ENCODE peak calls at places on chromosomes 4 and X, in seven cellular contexts. One of them, this sample, is unnamed. For H3K4me1 and H3K9me3, the result is how much of the 10 kb centered on the place peaks cover.

GRCh38 chrX:150692837-150693781 is at the start of gene MTMR1:
- DNase-seq in PC-3: peak
- DNase-seq in BE2C: peak
- DNase-seq in endodermal cell: peak
- DNase-seq in IMR-90: no peak
- DNase-seq in CD8-positive, alpha-beta memory T cell: peak
- DNase-seq in tibial nerve: no peak
- DNase-seq in this sample: peak

GRCh38 chr4:83335691-83336090 is 1.0 kb upstream of the HPSE start:
- DNase-seq in IMR-90: no peak
- DNase-seq in BE2C: no peak
- DNase-seq in tibial nerve: no peak
- DNase-seq in CD8-positive, alpha-beta memory T cell: no peak
- DNase-seq in PC-3: no peak
- DNase-seq in endodermal cell: no peak
- DNase-seq in this sample: no peak

GRCh38 chr4:178081931-178082330 is 639.7 kb upstream of the AGA start:
- DNase-seq in endodermal cell: peak
- DNase-seq in PC-3: no peak
- DNase-seq in tibial nerve: no peak
- DNase-seq in IMR-90: no peak
- DNase-seq in CD8-positive, alpha-beta memory T cell: no peak
- DNase-seq in BE2C: no peak
- DNase-seq in this sample: no peak

GRCh38 chr4:39422247-39422646 is 15.5 kb downstream of the KLB start:
- DNase-seq in endodermal cell: no peak
- DNase-seq in IMR-90: no peak
- DNase-seq in CD8-positive, alpha-beta memory T cell: no peak
- DNase-seq in tibial nerve: no peak
- DNase-seq in PC-3: no peak
- DNase-seq in BE2C: no peak
- DNase-seq in this sample: no peak

GRCh38 chr4:150799207-150799606 is 215.9 kb downstream of the LRBA start:
- DNase-seq in BE2C: no peak
- DNase-seq in endodermal cell: no peak
- DNase-seq in PC-3: peak
- DNase-seq in IMR-90: no peak
- DNase-seq in CD8-positive, alpha-beta memory T cell: no peak
- DNase-seq in tibial nerve: no peak
- DNase-seq in this sample: no peak

GRCh38 chrX:149453911-149454820 is 50.9 kb downstream of the IDS start:
- DNase-seq in tibial nerve: no peak
- DNase-seq in endodermal cell: no peak
- DNase-seq in PC-3: no peak
- DNase-seq in CD8-positive, alpha-beta memory T cell: no peak
- DNase-seq in IMR-90: no peak
- DNase-seq in BE2C: no peak
- DNase-seq in this sample: no peak

GRCh38 chr4:6520051-6520450 is 47.6 kb upstream of the PPP2R2C start:
- DNase-seq in BE2C: no peak
- DNase-seq in PC-3: no peak
- DNase-seq in CD8-positive, alpha-beta memory T cell: no peak
- DNase-seq in endodermal cell: no peak
- DNase-seq in IMR-90: no peak
- DNase-seq in tibial nerve: no peak
- DNase-seq in this sample: no peak

GRCh38 chr4:139845481-139846093 is 180.0 kb downstream of the MGST2 start:
- DNase-seq in tibial nerve: no peak
- DNase-seq in endodermal cell: no peak
- DNase-seq in IMR-90: no peak
- DNase-seq in BE2C: no peak
- DNase-seq in PC-3: peak
- DNase-seq in CD8-positive, alpha-beta memory T cell: no peak
- DNase-seq in this sample: no peak

GRCh38 chr4:172042714-172043114 is 229.5 kb downstream of the GALNTL6 start:
- DNase-seq in CD8-positive, alpha-beta memory T cell: no peak
- DNase-seq in IMR-90: no peak
- DNase-seq in endodermal cell: no peak
- DNase-seq in tibial nerve: no peak
- DNase-seq in PC-3: peak
- DNase-seq in BE2C: peak
- DNase-seq in this sample: no peak

GRCh38 chr4:167883271-167883670 is 209.1 kb upstream of the ANXA10 start:
- DNase-seq in IMR-90: no peak
- DNase-seq in endodermal cell: no peak
- DNase-seq in tibial nerve: no peak
- DNase-seq in PC-3: no peak
- DNase-seq in CD8-positive, alpha-beta memory T cell: no peak
- DNase-seq in BE2C: no peak
- DNase-seq in this sample: no peak

GRCh38 chrX:135480076-135480475 is 40.4 kb upstream of the INTS6L start:
- DNase-seq in PC-3: no peak
- DNase-seq in endodermal cell: no peak
- DNase-seq in CD8-positive, alpha-beta memory T cell: no peak
- DNase-seq in tibial nerve: no peak
- DNase-seq in BE2C: peak
- DNase-seq in IMR-90: no peak
- DNase-seq in this sample: no peak

GRCh38 chrX:153342762-153343558 is 9.0 kb downstream of the ZNF275 start:
- DNase-seq in CD8-positive, alpha-beta memory T cell: peak
- DNase-seq in PC-3: no peak
- DNase-seq in BE2C: no peak
- DNase-seq in IMR-90: no peak
- DNase-seq in tibial nerve: no peak
- DNase-seq in endodermal cell: no peak
- DNase-seq in this sample: peak

GRCh38 chr4:683982-684571 is 4.9 kb downstream of the SLC49A3 start:
- DNase-seq in endodermal cell: peak
- DNase-seq in PC-3: peak
- DNase-seq in BE2C: peak
- DNase-seq in tibial nerve: peak
- DNase-seq in CD8-positive, alpha-beta memory T cell: peak
- DNase-seq in IMR-90: peak
- DNase-seq in this sample: no peak

GRCh38 chr4:15875663-15876460 is 62.7 kb downstream of the FGFBP1 start:
- DNase-seq in endodermal cell: no peak
- DNase-seq in tibial nerve: no peak
- DNase-seq in IMR-90: no peak
- DNase-seq in CD8-positive, alpha-beta memory T cell: no peak
- DNase-seq in BE2C: no peak
- DNase-seq in PC-3: no peak
- DNase-seq in this sample: no peak

GRCh38 chr4:122827258-122827887 is 742 bp downstream of the FGF2 start:
- DNase-seq in BE2C: peak
- DNase-seq in PC-3: peak
- DNase-seq in IMR-90: peak
- DNase-seq in CD8-positive, alpha-beta memory T cell: peak
- DNase-seq in endodermal cell: peak
- DNase-seq in tibial nerve: peak
- DNase-seq in this sample: no peak

GRCh38 chrX:70477734-70478075 is 33.1 kb downstream of the DLG3 start:
- DNase-seq in tibial nerve: no peak
- DNase-seq in IMR-90: no peak
- DNase-seq in PC-3: no peak
- DNase-seq in CD8-positive, alpha-beta memory T cell: no peak
- DNase-seq in BE2C: no peak
- DNase-seq in endodermal cell: no peak
- DNase-seq in this sample: no peak
- H3K4me1 ChIP-seq in tibial nerve: under half
- H3K4me1 ChIP-seq in IMR-90: under half
- H3K4me1 ChIP-seq in PC-3: half or more
- H3K4me1 ChIP-seq in CD8-positive, alpha-beta memory T cell: under half
- H3K4me1 ChIP-seq in BE2C: under half
- H3K4me1 ChIP-seq in endodermal cell: under half
- H3K4me1 ChIP-seq in this sample: under half

GRCh38 chrX:1294301-1295067 is 25.9 kb downstream of the CSF2RA start:
- DNase-seq in CD8-positive, alpha-beta memory T cell: no peak
- DNase-seq in endodermal cell: no peak
- DNase-seq in BE2C: no peak
- DNase-seq in tibial nerve: no peak
- DNase-seq in IMR-90: no peak
- DNase-seq in PC-3: no peak
- DNase-seq in this sample: no peak

GRCh38 chrX:1283750-1284149 is 15.1 kb downstream of the CSF2RA start:
- DNase-seq in IMR-90: no peak
- DNase-seq in BE2C: no peak
- DNase-seq in tibial nerve: no peak
- DNase-seq in endodermal cell: no peak
- DNase-seq in CD8-positive, alpha-beta memory T cell: no peak
- DNase-seq in PC-3: no peak
- DNase-seq in this sample: no peak

GRCh38 chrX:1291110-1291740 is 22.6 kb downstream of the CSF2RA start:
- DNase-seq in IMR-90: no peak
- DNase-seq in BE2C: no peak
- DNase-seq in endodermal cell: no peak
- DNase-seq in CD8-positive, alpha-beta memory T cell: no peak
- DNase-seq in PC-3: no peak
- DNase-seq in tibial nerve: no peak
- DNase-seq in this sample: no peak

GRCh38 chrX:1292581-1293310 is 24.1 kb downstream of the CSF2RA start:
- DNase-seq in BE2C: no peak
- DNase-seq in endodermal cell: no peak
- DNase-seq in PC-3: no peak
- DNase-seq in tibial nerve: no peak
- DNase-seq in CD8-positive, alpha-beta memory T cell: no peak
- DNase-seq in IMR-90: no peak
- DNase-seq in this sample: no peak

DNA sequence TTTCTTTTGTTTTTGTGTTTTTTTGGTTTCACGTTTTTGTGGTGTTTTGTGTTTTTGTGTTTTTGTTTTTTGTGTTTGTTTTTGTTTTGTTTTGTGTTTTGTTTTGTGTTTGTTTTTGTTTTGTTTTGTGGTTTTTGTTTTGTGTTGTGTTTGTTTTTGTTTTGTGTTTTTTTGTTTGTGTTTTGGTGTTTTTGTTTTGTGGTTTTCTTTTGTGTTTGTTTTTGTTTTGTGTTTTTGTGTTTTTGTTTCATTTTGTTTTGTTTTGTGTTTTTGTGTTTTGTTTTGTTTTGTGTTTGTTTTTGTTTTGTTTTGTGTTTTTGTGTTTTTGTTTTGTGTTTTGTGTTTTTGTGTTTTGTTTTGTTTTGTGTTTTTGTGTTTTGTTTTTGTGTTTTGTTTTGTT is 20.9 kb downstream of the CSF2RA start:
- DNase-seq in CD8-positive, alpha-beta memory T cell: no peak
- DNase-seq in endodermal cell: no peak
- DNase-seq in BE2C: no peak
- DNase-seq in tibial nerve: no peak
- DNase-seq in PC-3: no peak
- DNase-seq in IMR-90: no peak
- DNase-seq in this sample: no peak
- H3K9me3 ChIP-seq in CD8-positive, alpha-beta memory T cell: under half
- H3K9me3 ChIP-seq in endodermal cell: under half
- H3K9me3 ChIP-seq in BE2C: under half
- H3K9me3 ChIP-seq in tibial nerve: under half
- H3K9me3 ChIP-seq in PC-3: under half
- H3K9me3 ChIP-seq in IMR-90: under half
- H3K9me3 ChIP-seq in this sample: under half

GRCh38 chrX:11073411-11073810 is 37.7 kb upstream of the HCCS start:
- DNase-seq in PC-3: no peak
- DNase-seq in CD8-positive, alpha-beta memory T cell: no peak
- DNase-seq in IMR-90: no peak
- DNase-seq in BE2C: no peak
- DNase-seq in tibial nerve: no peak
- DNase-seq in endodermal cell: no peak
- DNase-seq in this sample: no peak
- H3K4me1 ChIP-seq in PC-3: under half
- H3K4me1 ChIP-seq in CD8-positive, alpha-beta memory T cell: under half
- H3K4me1 ChIP-seq in IMR-90: under half
- H3K4me1 ChIP-seq in BE2C: under half
- H3K4me1 ChIP-seq in tibial nerve: under half
- H3K4me1 ChIP-seq in endodermal cell: under half
- H3K4me1 ChIP-seq in this sample: under half

DNA sequence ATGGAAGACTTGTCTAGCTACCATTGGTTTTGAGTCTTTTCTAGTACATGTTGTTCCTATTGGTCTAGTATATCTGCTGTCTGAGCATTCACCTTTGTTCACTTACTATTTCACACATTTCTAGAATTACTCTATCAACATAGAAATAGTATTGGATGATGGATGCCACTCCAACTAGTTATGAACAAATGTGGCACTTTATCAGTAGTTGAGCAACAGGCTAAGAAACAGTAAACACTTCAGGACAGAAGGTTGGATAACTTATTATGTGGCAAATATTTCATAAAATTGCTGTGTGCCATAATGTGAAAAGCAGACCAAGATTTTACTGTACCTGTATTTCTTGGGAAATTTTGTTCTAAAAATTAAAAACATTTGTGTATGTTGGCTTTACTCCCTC is 42.4 kb upstream of the GLRA3 start:
- DNase-seq in endodermal cell: no peak
- DNase-seq in CD8-positive, alpha-beta memory T cell: no peak
- DNase-seq in tibial nerve: no peak
- DNase-seq in BE2C: no peak
- DNase-seq in PC-3: no peak
- DNase-seq in IMR-90: no peak
- DNase-seq in this sample: no peak
- H3K9me3 ChIP-seq in endodermal cell: under half
- H3K9me3 ChIP-seq in CD8-positive, alpha-beta memory T cell: under half
- H3K9me3 ChIP-seq in tibial nerve: under half
- H3K9me3 ChIP-seq in BE2C: under half
- H3K9me3 ChIP-seq in PC-3: under half
- H3K9me3 ChIP-seq in IMR-90: under half
- H3K9me3 ChIP-seq in this sample: under half

GRCh38 chr4:3387154-3387942 is 54.4 kb upstream of the HGFAC start:
- DNase-seq in IMR-90: no peak
- DNase-seq in endodermal cell: peak
- DNase-seq in BE2C: no peak
- DNase-seq in tibial nerve: no peak
- DNase-seq in CD8-positive, alpha-beta memory T cell: no peak
- DNase-seq in PC-3: no peak
- DNase-seq in this sample: no peak
- H3K4me1 ChIP-seq in IMR-90: under half
- H3K4me1 ChIP-seq in endodermal cell: under half
- H3K4me1 ChIP-seq in BE2C: under half
- H3K4me1 ChIP-seq in tibial nerve: under half
- H3K4me1 ChIP-seq in CD8-positive, alpha-beta memory T cell: under half
- H3K4me1 ChIP-seq in PC-3: under half
- H3K4me1 ChIP-seq in this sample: under half

GRCh38 chr4:148893095-148893494 is 450.9 kb upstream of the NR3C2 start:
- DNase-seq in BE2C: no peak
- DNase-seq in CD8-positive, alpha-beta memory T cell: no peak
- DNase-seq in endodermal cell: no peak
- DNase-seq in PC-3: no peak
- DNase-seq in IMR-90: no peak
- DNase-seq in tibial nerve: no peak
- DNase-seq in this sample: no peak
- H3K9me3 ChIP-seq in BE2C: under half
- H3K9me3 ChIP-seq in CD8-positive, alpha-beta memory T cell: under half
- H3K9me3 ChIP-seq in endodermal cell: under half
- H3K9me3 ChIP-seq in PC-3: under half
- H3K9me3 ChIP-seq in IMR-90: under half
- H3K9me3 ChIP-seq in tibial nerve: under half
- H3K9me3 ChIP-seq in this sample: under half

GRCh38 chr4:184400375-184400870 is 73.9 kb downstream of the IRF2 start:
- DNase-seq in tibial nerve: no peak
- DNase-seq in IMR-90: peak
- DNase-seq in BE2C: no peak
- DNase-seq in PC-3: peak
- DNase-seq in endodermal cell: no peak
- DNase-seq in CD8-positive, alpha-beta memory T cell: no peak
- DNase-seq in this sample: no peak
- H3K4me1 ChIP-seq in tibial nerve: under half
- H3K4me1 ChIP-seq in IMR-90: under half
- H3K4me1 ChIP-seq in BE2C: under half
- H3K4me1 ChIP-seq in PC-3: under half
- H3K4me1 ChIP-seq in endodermal cell: under half
- H3K4me1 ChIP-seq in CD8-positive, alpha-beta memory T cell: under half
- H3K4me1 ChIP-seq in this sample: under half

This sample was measured in naive thymus-derived CD4-positive, alpha-beta T cell.